ENCODE peak calls at places on chromosomes 4 and X, in eight cellular contexts. K, G, J, M, H, S, Y and V are unnamed samples.

GRCh38 chr4:74531952-74532794 is 87.2 kb downstream of the AREG start:
- DNase-seq in Y (no peak), G (peak; percentile 68), S (no peak), H (no peak), J (peak; percentile 29), M (no peak), K (no peak), V (no peak)

GRCh38 chrX:16445166-16445752 is 204.7 kb upstream of the S100G start:
- DNase-seq in H (no peak), S (no peak), K (no peak), Y (peak; percentile 13), G (peak; percentile 38), M (no peak), J (peak; percentile 63), V (no peak)

GRCh38 chr4:87896020-87896621 is 63.4 kb downstream of the MEPE start:
- DNase-seq in H (no peak), S (no peak), K (peak; percentile 53), J (no peak), Y (peak; percentile 15), G (no peak), M (peak; percentile 14), V (peak; percentile 72)

GRCh38 chrX:13752646-13753045 is 18.1 kb downstream of the OFD1 start:
- DNase-seq in J (no peak), K (no peak), Y (no peak), G (peak; percentile 72), S (no peak), M (no peak), H (no peak), V (no peak)

GRCh38 chrX:154819771-154820341 is 14.6 kb upstream of the MPP1 start:
- DNase-seq in G (peak; percentile 50), Y (no peak), H (no peak), M (no peak), J (no peak), S (no peak), K (no peak), V (no peak)

GRCh38 chr4:20639346-20639745 is 60.9 kb upstream of the PACRGL start:
- DNase-seq in H (no peak), M (no peak), J (no peak), Y (no peak), G (no peak), K (no peak), S (no peak), V (no peak)

GRCh38 chr4:2291705-2292651 is 30.1 kb upstream of the MXD4 start:
- DNase-seq in M (no peak), S (peak; percentile 36), H (no peak), J (no peak), Y (no peak), K (no peak), G (no peak), V (peak; percentile 59)

GRCh38 chr4:118082182-118082581 is 47.9 kb downstream of the NDST3 start:
- DNase-seq in S (no peak), K (no peak), J (no peak), M (no peak), Y (no peak), H (no peak), G (no peak), V (no peak)

GRCh38 chrX:149527705-149528104 is 13.1 kb upstream of the EOLA1 start:
- DNase-seq in M (no peak), H (no peak), S (no peak), K (no peak), G (peak; percentile 45), J (peak; percentile 12), Y (no peak), V (no peak)

GRCh38 chr4:182297659-182298058 is 54.5 kb downstream of the TENM3 start:
- DNase-seq in G (no peak), Y (no peak), H (no peak), M (no peak), S (no peak), K (no peak), J (no peak), V (no peak)

GRCh38 chr4:109611045-109611616 is 51.1 kb downstream of the MCUB start:
- DNase-seq in J (no peak), M (no peak), G (no peak), S (no peak), H (no peak), Y (no peak), K (no peak), V (no peak)

GRCh38 chr4:39528056-39528465 is 822 bp upstream of the UGDH start:
- DNase-seq in G (no peak), H (peak; percentile 83), K (no peak), S (no peak), M (no peak), J (no peak), Y (peak; percentile 75), V (peak; percentile 48)

GRCh38 chr4:88219099-88219498 is 60.7 kb upstream of the ABCG2 start:
- DNase-seq in Y (no peak), G (peak; percentile 63), S (no peak), H (no peak), M (no peak), J (peak; percentile 68), K (no peak), V (no peak)

GRCh38 chrX:12210921-12211320 is 72.6 kb downstream of the FRMPD4 start:
- DNase-seq in K (no peak), J (no peak), G (no peak), S (no peak), Y (no peak), H (no peak), M (no peak), V (no peak)

GRCh38 chrX:123814343-123814742 is 45.5 kb upstream of the XIAP start:
- DNase-seq in J (no peak), M (no peak), Y (no peak), G (no peak), K (no peak), S (no peak), H (no peak), V (no peak)

GRCh38 chr4:22688236-22688635 is 4.5 kb upstream of the GBA3 start:
- DNase-seq in S (no peak), K (no peak), M (no peak), J (no peak), Y (no peak), G (no peak), H (no peak), V (no peak)

DNA sequence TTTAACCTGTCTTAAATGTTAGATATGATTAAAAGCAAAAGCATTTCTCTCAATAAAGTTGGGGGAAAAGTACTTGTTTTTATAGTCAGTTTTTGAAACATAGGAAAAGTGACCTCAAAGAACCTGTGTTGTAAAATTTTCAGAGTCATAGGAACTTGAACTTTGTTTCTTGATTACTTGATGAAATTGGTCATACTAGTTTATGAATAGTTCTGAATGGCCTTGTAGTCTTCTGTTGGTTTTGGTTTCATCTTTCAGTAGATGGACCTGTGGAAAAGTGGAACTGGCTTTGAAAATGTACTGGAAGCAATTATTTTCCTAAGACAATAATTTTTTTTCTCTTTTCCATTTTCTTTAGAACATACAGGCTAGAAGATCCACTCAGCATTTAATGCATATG is 222.2 kb upstream of the NUDT6 start:
- DNase-seq in M (no peak), Y (no peak), H (no peak), G (no peak), S (no peak), K (no peak), J (no peak), V (no peak)
- TF ChIP-seq CTCF in M (no peak), Y (no peak), H (no peak), G (no peak), S (no peak), K (no peak), J (no peak), V (no peak)

DNA sequence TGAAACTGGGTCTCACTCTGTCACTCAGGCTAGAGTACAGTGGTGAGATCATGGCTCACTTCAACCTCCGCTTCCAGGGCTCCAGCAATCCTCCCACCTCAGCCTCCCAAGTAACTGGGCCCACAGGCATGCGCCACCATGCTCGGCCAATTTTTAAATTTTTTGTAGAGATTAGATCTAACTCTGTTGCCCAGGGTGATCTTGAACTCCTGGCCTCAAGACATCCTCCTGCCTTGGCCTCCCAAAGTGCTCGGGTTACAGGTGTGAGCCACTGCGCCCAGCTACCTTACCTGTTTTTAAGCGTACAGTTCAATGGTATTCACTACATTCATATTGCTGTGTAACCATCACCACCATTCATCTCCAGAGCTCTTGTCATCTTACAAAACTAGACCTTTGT is 41.5 kb downstream of the ING2 start:
- DNase-seq in S (no peak), G (no peak), J (no peak), Y (no peak), K (no peak), H (no peak), M (no peak), V (no peak)
- TF ChIP-seq CTCF in S (no peak), G (no peak), J (no peak), Y (no peak), K (no peak), H (no peak), M (no peak), V (no peak)

DNA sequence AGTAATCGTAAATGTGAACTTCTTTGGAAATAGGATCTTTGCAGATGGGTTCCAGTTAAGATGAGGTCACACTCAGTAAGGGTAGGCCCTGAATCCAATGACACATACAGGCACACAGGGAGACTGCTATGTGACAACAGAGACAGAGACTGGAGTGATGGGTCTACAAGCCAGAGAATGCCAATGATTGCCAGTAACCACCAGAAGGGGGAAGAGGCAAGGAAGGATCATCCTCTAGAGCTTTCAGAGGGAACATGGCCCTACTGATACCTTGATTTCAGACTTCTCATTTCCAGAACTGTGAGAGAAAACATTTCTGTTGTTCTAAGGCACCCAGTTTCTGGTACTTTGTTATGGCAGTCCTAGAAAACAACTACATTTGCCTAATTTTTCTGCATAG is 73.1 kb upstream of the CCDC160 start:
- DNase-seq in Y (no peak), K (no peak), J (no peak), H (no peak), G (no peak), S (no peak), M (no peak), V (no peak)
- TF ChIP-seq CTCF in Y (no peak), K (no peak), J (no peak), H (no peak), G (no peak), S (no peak), M (no peak), V (no peak)

GRCh38 chr4:151643564-151643963 is 117.2 kb downstream of the GATB start:
- DNase-seq in Y (no peak), M (no peak), H (no peak), J (no peak), K (no peak), S (no peak), G (no peak), V (no peak)

GRCh38 chr4:151649461-151649860 is 111.3 kb downstream of the GATB start:
- DNase-seq in Y (no peak), M (no peak), K (no peak), J (no peak), S (no peak), H (no peak), G (no peak), V (no peak)

GRCh38 chr4:151644625-151645024 is 116.2 kb downstream of the GATB start:
- DNase-seq in Y (no peak), K (no peak), S (no peak), M (no peak), H (no peak), J (peak; percentile 71), G (peak; percentile 5), V (no peak)

GRCh38 chr4:151641983-151642382 is 118.8 kb downstream of the GATB start:
- DNase-seq in S (no peak), H (no peak), G (no peak), Y (no peak), J (no peak), M (no peak), K (no peak), V (no peak)

DNA sequence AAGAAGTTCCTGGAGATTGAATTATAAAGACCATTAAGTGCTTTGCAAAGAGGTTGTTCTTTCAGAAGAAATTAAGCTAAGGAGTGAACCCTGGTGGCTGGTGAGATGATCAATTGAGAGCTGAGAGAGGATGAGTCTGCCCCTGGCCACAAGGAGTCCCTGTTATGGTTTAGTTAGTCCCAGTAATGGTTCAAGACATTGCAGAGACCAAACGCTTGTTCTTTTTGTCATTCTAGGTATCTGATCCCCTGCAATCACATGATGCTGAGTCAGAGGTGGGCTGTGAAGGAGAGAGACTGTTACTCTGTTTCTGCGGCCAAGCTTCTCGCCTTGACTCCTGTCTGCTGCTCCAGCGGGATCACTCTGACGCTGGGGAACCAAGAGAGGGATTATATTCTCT is 114.5 kb downstream of the GATB start:
- DNase-seq in K (no peak), Y (no peak), S (no peak), M (no peak), H (no peak), J (no peak), G (no peak), V (no peak)
- TF ChIP-seq CTCF in K (no peak), Y (no peak), S (no peak), M (no peak), H (no peak), J (peak; percentile 5), G (no peak), V (no peak)